ENCODE peak calls at places on chromosome X, in ten cellular contexts. One of them, this sample, is unnamed.
A peak's percentile ranks its signal among the peaks of the same experiment; 100 is the strongest.

GRCh38 chrX:54479471-54480122 is 16.4 kb downstream of the FGD1 start:
- DNase-seq in GM23338: peak; percentile 77
- DNase-seq in HCT116: no peak
- DNase-seq in HL-60: no peak
- DNase-seq in breast epithelium: no peak
- DNase-seq in prostate gland: no peak
- DNase-seq in transverse colon: no peak
- DNase-seq in stomach: no peak
- DNase-seq in Panc1: no peak
- DNase-seq in upper lobe of left lung: no peak
- DNase-seq in this sample: no peak

GRCh38 chrX:134669378-134670098 is 11.3 kb upstream of the PLAC1 start:
- DNase-seq in GM23338: no peak
- DNase-seq in HCT116: no peak
- DNase-seq in HL-60: no peak
- DNase-seq in breast epithelium: no peak
- DNase-seq in prostate gland: no peak
- DNase-seq in transverse colon: peak; percentile 7
- DNase-seq in stomach: no peak
- DNase-seq in Panc1: no peak
- DNase-seq in upper lobe of left lung: peak; percentile 21
- DNase-seq in this sample: no peak

GRCh38 chrX:39577206-39577605 is 520.6 kb downstream of the BCOR start:
- DNase-seq in GM23338: no peak
- DNase-seq in HCT116: no peak
- DNase-seq in HL-60: no peak
- DNase-seq in breast epithelium: no peak
- DNase-seq in prostate gland: no peak
- DNase-seq in transverse colon: no peak
- DNase-seq in stomach: no peak
- DNase-seq in Panc1: no peak
- DNase-seq in upper lobe of left lung: no peak
- DNase-seq in this sample: no peak

GRCh38 chrX:3346436-3347329 is at the start of gene MXRA5:
- DNase-seq in GM23338: peak; percentile 46
- DNase-seq in HCT116: no peak
- DNase-seq in HL-60: no peak
- DNase-seq in breast epithelium: no peak
- DNase-seq in prostate gland: peak; percentile 17
- DNase-seq in transverse colon: no peak
- DNase-seq in stomach: no peak
- DNase-seq in Panc1: no peak
- DNase-seq in upper lobe of left lung: no peak
- DNase-seq in this sample: no peak

GRCh38 chrX:19751068-19751467 is 136.3 kb downstream of the SH3KBP1 start:
- DNase-seq in GM23338: peak; percentile 20
- DNase-seq in HCT116: no peak
- DNase-seq in HL-60: no peak
- DNase-seq in breast epithelium: no peak
- DNase-seq in prostate gland: no peak
- DNase-seq in transverse colon: no peak
- DNase-seq in stomach: no peak
- DNase-seq in Panc1: no peak
- DNase-seq in upper lobe of left lung: no peak
- DNase-seq in this sample: no peak

GRCh38 chrX:96919672-96920071 is 36.0 kb downstream of the RPA4 start:
- DNase-seq in GM23338: no peak
- DNase-seq in HCT116: no peak
- DNase-seq in HL-60: no peak
- DNase-seq in breast epithelium: no peak
- DNase-seq in prostate gland: no peak
- DNase-seq in transverse colon: no peak
- DNase-seq in stomach: no peak
- DNase-seq in Panc1: no peak
- DNase-seq in upper lobe of left lung: no peak
- DNase-seq in this sample: no peak

GRCh38 chrX:81120936-81121351 is 80.8 kb downstream of the HMGN5 start:
- DNase-seq in GM23338: peak; percentile 71
- DNase-seq in HCT116: no peak
- DNase-seq in HL-60: peak; percentile 54
- DNase-seq in breast epithelium: peak; percentile 20
- DNase-seq in prostate gland: peak; percentile 16
- DNase-seq in transverse colon: peak; percentile 51
- DNase-seq in stomach: peak; percentile 34
- DNase-seq in Panc1: no peak
- DNase-seq in upper lobe of left lung: peak; percentile 32
- DNase-seq in this sample: peak; percentile 14

GRCh38 chrX:57596109-57596870 is 4.5 kb downstream of the ZXDB start:
- DNase-seq in GM23338: peak; percentile 1
- DNase-seq in HCT116: no peak
- DNase-seq in HL-60: no peak
- DNase-seq in breast epithelium: no peak
- DNase-seq in prostate gland: no peak
- DNase-seq in transverse colon: no peak
- DNase-seq in stomach: no peak
- DNase-seq in Panc1: no peak
- DNase-seq in upper lobe of left lung: no peak
- DNase-seq in this sample: no peak

GRCh38 chrX:71221145-71221544 is 1.9 kb upstream of the GJB1 start:
- DNase-seq in GM23338: no peak
- DNase-seq in HCT116: no peak
- DNase-seq in HL-60: no peak
- DNase-seq in breast epithelium: no peak
- DNase-seq in prostate gland: no peak
- DNase-seq in transverse colon: no peak
- DNase-seq in stomach: no peak
- DNase-seq in Panc1: no peak
- DNase-seq in upper lobe of left lung: no peak
- DNase-seq in this sample: no peak

GRCh38 chrX:71225661-71226060 is 2.6 kb downstream of the GJB1 start:
- DNase-seq in GM23338: peak; percentile 11
- DNase-seq in HCT116: no peak
- DNase-seq in HL-60: no peak
- DNase-seq in breast epithelium: no peak
- DNase-seq in prostate gland: no peak
- DNase-seq in transverse colon: no peak
- DNase-seq in stomach: no peak
- DNase-seq in Panc1: no peak
- DNase-seq in upper lobe of left lung: no peak
- DNase-seq in this sample: peak; percentile 32

GRCh38 chrX:71224098-71224708 is 1.2 kb downstream of the GJB1 start:
- DNase-seq in GM23338: no peak
- DNase-seq in HCT116: no peak
- DNase-seq in HL-60: no peak
- DNase-seq in breast epithelium: no peak
- DNase-seq in prostate gland: no peak
- DNase-seq in transverse colon: no peak
- DNase-seq in stomach: no peak
- DNase-seq in Panc1: no peak
- DNase-seq in upper lobe of left lung: no peak
- DNase-seq in this sample: no peak

GRCh38 chrX:71224969-71225368 is 1.9 kb downstream of the GJB1 start:
- DNase-seq in GM23338: no peak
- DNase-seq in HCT116: no peak
- DNase-seq in HL-60: peak; percentile 9
- DNase-seq in breast epithelium: no peak
- DNase-seq in prostate gland: no peak
- DNase-seq in transverse colon: no peak
- DNase-seq in stomach: no peak
- DNase-seq in Panc1: no peak
- DNase-seq in upper lobe of left lung: no peak
- DNase-seq in this sample: no peak

GRCh38 chrX:71222929-71223328 is at the start of gene GJB1:
- DNase-seq in GM23338: no peak
- DNase-seq in HCT116: no peak
- DNase-seq in HL-60: no peak
- DNase-seq in breast epithelium: no peak
- DNase-seq in prostate gland: no peak
- DNase-seq in transverse colon: no peak
- DNase-seq in stomach: no peak
- DNase-seq in Panc1: no peak
- DNase-seq in upper lobe of left lung: no peak
- DNase-seq in this sample: no peak
- H3K27ac ChIP-seq in GM23338: no peak within 1 kb of the TSS
- H3K27ac ChIP-seq in HCT116: no peak within 1 kb of the TSS
- H3K27ac ChIP-seq in HL-60: no peak within 1 kb of the TSS
- H3K27ac ChIP-seq in breast epithelium: no peak within 1 kb of the TSS
- H3K27ac ChIP-seq in prostate gland: no peak within 1 kb of the TSS
- H3K27ac ChIP-seq in transverse colon: no peak within 1 kb of the TSS
- H3K27ac ChIP-seq in stomach: no peak within 1 kb of the TSS
- H3K27ac ChIP-seq in Panc1: no peak within 1 kb of the TSS
- H3K27ac ChIP-seq in upper lobe of left lung: no peak within 1 kb of the TSS
- H3K27ac ChIP-seq in this sample: no peak within 1 kb of the TSS

GRCh38 chrX:13763489-13763888 is 28.9 kb downstream of the OFD1 start:
- DNase-seq in GM23338: peak; percentile 21
- DNase-seq in HCT116: no peak
- DNase-seq in HL-60: no peak
- DNase-seq in breast epithelium: peak; percentile 50
- DNase-seq in prostate gland: peak; percentile 55
- DNase-seq in transverse colon: no peak
- DNase-seq in stomach: peak; percentile 52
- DNase-seq in Panc1: no peak
- DNase-seq in upper lobe of left lung: peak; percentile 45
- DNase-seq in this sample: no peak

GRCh38 chrX:13761606-13762005 is 27.1 kb downstream of the OFD1 start:
- DNase-seq in GM23338: peak; percentile 54
- DNase-seq in HCT116: no peak
- DNase-seq in HL-60: peak; percentile 16
- DNase-seq in breast epithelium: no peak
- DNase-seq in prostate gland: no peak
- DNase-seq in transverse colon: no peak
- DNase-seq in stomach: no peak
- DNase-seq in Panc1: no peak
- DNase-seq in upper lobe of left lung: no peak
- DNase-seq in this sample: no peak

GRCh38 chrX:13759152-13759718 is 24.7 kb downstream of the OFD1 start:
- DNase-seq in GM23338: no peak
- DNase-seq in HCT116: no peak
- DNase-seq in HL-60: peak; percentile 65
- DNase-seq in breast epithelium: no peak
- DNase-seq in prostate gland: no peak
- DNase-seq in transverse colon: no peak
- DNase-seq in stomach: no peak
- DNase-seq in Panc1: no peak
- DNase-seq in upper lobe of left lung: peak; percentile 43
- DNase-seq in this sample: no peak

GRCh38 chrX:13762015-13762414 is 27.5 kb downstream of the OFD1 start:
- DNase-seq in GM23338: peak; percentile 70
- DNase-seq in HCT116: no peak
- DNase-seq in HL-60: no peak
- DNase-seq in breast epithelium: no peak
- DNase-seq in prostate gland: no peak
- DNase-seq in transverse colon: no peak
- DNase-seq in stomach: no peak
- DNase-seq in Panc1: no peak
- DNase-seq in upper lobe of left lung: no peak
- DNase-seq in this sample: no peak

DNA sequence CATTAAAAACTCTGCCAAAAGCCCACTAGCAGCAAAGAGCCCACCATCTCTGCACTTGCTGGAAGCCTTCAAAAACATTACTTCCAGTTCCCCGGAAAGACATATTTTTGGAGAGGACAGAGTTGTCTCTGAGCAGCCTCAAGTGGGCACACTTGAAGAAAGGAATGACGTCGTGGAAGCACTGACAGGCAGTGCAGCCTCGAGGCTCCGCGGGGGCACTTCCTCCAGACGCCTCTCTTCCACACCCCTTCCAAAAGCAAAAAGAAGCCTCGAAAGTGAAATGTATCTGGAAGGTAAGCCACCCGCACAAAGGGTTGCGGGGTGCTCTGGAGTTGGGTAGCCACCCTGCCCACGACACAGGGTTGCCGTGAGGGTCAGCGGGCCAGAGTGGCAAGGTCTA is 25.9 kb downstream of the OFD1 start:
- DNase-seq in GM23338: no peak
- DNase-seq in HCT116: no peak
- DNase-seq in HL-60: no peak
- DNase-seq in breast epithelium: no peak
- DNase-seq in prostate gland: no peak
- DNase-seq in transverse colon: no peak
- DNase-seq in stomach: no peak
- DNase-seq in Panc1: no peak
- DNase-seq in upper lobe of left lung: no peak
- DNase-seq in this sample: no peak
- TF ChIP-seq POLR2AphosphoS5 in GM23338: no peak
- TF ChIP-seq POLR2AphosphoS5 in HCT116: no peak
- TF ChIP-seq POLR2AphosphoS5 in HL-60: no peak
- TF ChIP-seq POLR2AphosphoS5 in breast epithelium: no peak
- TF ChIP-seq POLR2AphosphoS5 in prostate gland: no peak
- TF ChIP-seq POLR2AphosphoS5 in transverse colon: no peak
- TF ChIP-seq POLR2AphosphoS5 in stomach: no peak
- TF ChIP-seq POLR2AphosphoS5 in Panc1: no peak
- TF ChIP-seq POLR2AphosphoS5 in upper lobe of left lung: no peak
- TF ChIP-seq POLR2AphosphoS5 in this sample: no peak

GRCh38 chrX:107826286-107827136 is 845 bp downstream of the MID2 start:
- DNase-seq in GM23338: peak; percentile 59
- DNase-seq in HCT116: no peak
- DNase-seq in HL-60: no peak
- DNase-seq in breast epithelium: no peak
- DNase-seq in prostate gland: peak; percentile 15
- DNase-seq in transverse colon: peak; percentile 14
- DNase-seq in stomach: peak; percentile 34
- DNase-seq in Panc1: no peak
- DNase-seq in upper lobe of left lung: peak; percentile 29
- DNase-seq in this sample: no peak
- H3K27ac ChIP-seq in GM23338: no peak overlapping the region
- H3K27ac ChIP-seq in HCT116: peak overlapping the region; percentile 55
- H3K27ac ChIP-seq in HL-60: no peak overlapping the region
- H3K27ac ChIP-seq in breast epithelium: peak overlapping the region; percentile 86
- H3K27ac ChIP-seq in prostate gland: peak overlapping the region; percentile 90
- H3K27ac ChIP-seq in transverse colon: peak overlapping the region; percentile 88
- H3K27ac ChIP-seq in stomach: peak overlapping the region; percentile 92
- H3K27ac ChIP-seq in Panc1: peak overlapping the region; percentile 89
- H3K27ac ChIP-seq in upper lobe of left lung: peak overlapping the region; percentile 92
- H3K27ac ChIP-seq in this sample: no peak overlapping the region

GRCh38 chrX:65582450-65583082 is 48.0 kb upstream of the LAS1L start:
- DNase-seq in GM23338: peak; percentile 20
- DNase-seq in HCT116: no peak
- DNase-seq in HL-60: no peak
- DNase-seq in breast epithelium: no peak
- DNase-seq in prostate gland: no peak
- DNase-seq in transverse colon: no peak
- DNase-seq in stomach: no peak
- DNase-seq in Panc1: no peak
- DNase-seq in upper lobe of left lung: no peak
- DNase-seq in this sample: no peak

GRCh38 chrX:65589304-65589703 is 54.7 kb upstream of the LAS1L start:
- DNase-seq in GM23338: no peak
- DNase-seq in HCT116: no peak
- DNase-seq in HL-60: no peak
- DNase-seq in breast epithelium: no peak
- DNase-seq in prostate gland: no peak
- DNase-seq in transverse colon: no peak
- DNase-seq in stomach: no peak
- DNase-seq in Panc1: no peak
- DNase-seq in upper lobe of left lung: no peak
- DNase-seq in this sample: no peak

GRCh38 chrX:65588795-65589194 is 54.2 kb upstream of the LAS1L start:
- DNase-seq in GM23338: no peak
- DNase-seq in HCT116: no peak
- DNase-seq in HL-60: no peak
- DNase-seq in breast epithelium: no peak
- DNase-seq in prostate gland: no peak
- DNase-seq in transverse colon: no peak
- DNase-seq in stomach: no peak
- DNase-seq in Panc1: no peak
- DNase-seq in upper lobe of left lung: no peak
- DNase-seq in this sample: no peak

GRCh38 chrX:65587616-65588526 is 53.3 kb upstream of the LAS1L start:
- DNase-seq in GM23338: no peak
- DNase-seq in HCT116: no peak
- DNase-seq in HL-60: peak; percentile 71
- DNase-seq in breast epithelium: peak; percentile 72
- DNase-seq in prostate gland: peak; percentile 51
- DNase-seq in transverse colon: peak; percentile 86
- DNase-seq in stomach: peak; percentile 78
- DNase-seq in Panc1: no peak
- DNase-seq in upper lobe of left lung: peak; percentile 69
- DNase-seq in this sample: no peak

DNA sequence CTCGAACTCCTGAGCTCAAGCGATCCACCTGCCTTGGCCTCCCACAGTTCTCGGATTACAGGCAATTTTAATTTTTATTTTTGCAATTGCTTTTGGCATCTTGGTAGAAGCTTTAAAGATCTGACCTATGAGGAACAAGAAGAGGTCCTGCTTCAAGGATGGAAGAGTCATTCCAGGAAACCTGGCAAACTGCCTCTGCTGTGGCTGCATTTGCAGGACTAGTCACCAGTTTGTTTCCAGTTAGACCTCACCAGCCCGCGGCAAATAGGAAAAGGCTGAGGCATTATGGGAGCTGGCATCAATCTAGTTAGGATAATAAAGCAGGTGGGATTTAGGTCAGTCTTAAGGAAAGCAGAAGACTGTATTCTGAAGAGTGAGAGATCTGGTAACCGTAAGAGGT is 51.9 kb upstream of the LAS1L start:
- DNase-seq in GM23338: no peak
- DNase-seq in HCT116: no peak
- DNase-seq in HL-60: no peak
- DNase-seq in breast epithelium: peak; percentile 22
- DNase-seq in prostate gland: no peak
- DNase-seq in transverse colon: no peak
- DNase-seq in stomach: no peak
- DNase-seq in Panc1: no peak
- DNase-seq in upper lobe of left lung: peak; percentile 52
- DNase-seq in this sample: no peak
- TF ChIP-seq POLR2AphosphoS5 in GM23338: no peak
- TF ChIP-seq POLR2AphosphoS5 in HCT116: no peak
- TF ChIP-seq POLR2AphosphoS5 in HL-60: no peak
- TF ChIP-seq POLR2AphosphoS5 in breast epithelium: no peak
- TF ChIP-seq POLR2AphosphoS5 in prostate gland: no peak
- TF ChIP-seq POLR2AphosphoS5 in transverse colon: no peak
- TF ChIP-seq POLR2AphosphoS5 in stomach: no peak
- TF ChIP-seq POLR2AphosphoS5 in Panc1: no peak
- TF ChIP-seq POLR2AphosphoS5 in upper lobe of left lung: no peak
- TF ChIP-seq POLR2AphosphoS5 in this sample: no peak